ENCODE peak calls at places on chromosomes 3 and 15, in four cellular contexts. M, W, N and Y are unnamed samples.

GRCh38 chr3:73423133-73423532 is 201.6 kb downstream of the PDZRN3 start:
- DNase-seq in M (no peak), W (no peak), N (no peak), Y (no peak)

GRCh38 chr3:16668776-16669545 is 63.7 kb upstream of the DAZL start:
- DNase-seq in N (no peak), M (no peak), W (peak), Y (no peak)

GRCh38 chr3:5194341-5194740 is 6.8 kb downstream of the EDEM1 start:
- DNase-seq in N (no peak), M (no peak), W (no peak), Y (peak)

GRCh38 chr3:155846119-155846518 is 8.1 kb downstream of the SLC33A1 start:
- DNase-seq in W (no peak), N (no peak), M (no peak), Y (no peak)

GRCh38 chr15:44199393-44199792 is 4.3 kb upstream of the FRMD5 start:
- DNase-seq in M (no peak), W (no peak), N (no peak), Y (peak)

GRCh38 chr15:83446904-83447708 is at the start of gene SH3GL3:
- DNase-seq in W (peak), N (peak), M (peak), Y (peak)

GRCh38 chr3:36763850-36764703 is at the start of gene DCLK3:
- DNase-seq in N (peak), W (no peak), M (no peak), Y (no peak)

GRCh38 chr15:72835289-72835890 is 51.8 kb upstream of the ADPGK start:
- DNase-seq in W (peak), M (peak), N (no peak), Y (no peak)

GRCh38 chr3:45491344-45491743 is 103.0 kb downstream of the LARS2 start:
- DNase-seq in N (no peak), M (no peak), W (no peak), Y (no peak)

GRCh38 chr3:70982700-70983140 is 600.8 kb downstream of the FOXP1 start:
- DNase-seq in N (peak), M (no peak), W (peak), Y (peak)

GRCh38 chr15:44813231-44813630 is 76.9 kb downstream of the TRIM69 start:
- DNase-seq in N (no peak), M (no peak), W (no peak), Y (no peak)

GRCh38 chr15:59189224-59189623 is 17.4 kb upstream of the LDHAL6B start:
- DNase-seq in M (no peak), N (no peak), W (no peak), Y (no peak)

GRCh38 chr3:110384601-110385000 is 687.0 kb upstream of the NECTIN3 start:
- DNase-seq in W (peak), N (no peak), M (no peak), Y (peak)